ENCODE peak calls at places on chromosomes 6 and 20, in four cellular contexts. One of them, this sample, is unnamed.

GRCh38 chr6:152746172-152746553 is 4.4 kb upstream of the VIP start:
- DNase-seq in A549: peak; percentile 7
- DNase-seq in CD4-positive, alpha-beta T cell: no peak
- DNase-seq in NCI-H187 treated with DMSO at 0.1 percent for 48 hours: no peak
- DNase-seq in this sample: no peak

GRCh38 chr6:9126845-9127560 is 691.7 kb upstream of the SLC35B3 start:
- DNase-seq in A549: peak; percentile 15
- DNase-seq in CD4-positive, alpha-beta T cell: no peak
- DNase-seq in NCI-H187 treated with DMSO at 0.1 percent for 48 hours: no peak
- DNase-seq in this sample: no peak

GRCh38 chr6:170052991-170053821 is 237.7 kb downstream of the DLL1 start:
- DNase-seq in A549: no peak
- DNase-seq in CD4-positive, alpha-beta T cell: no peak
- DNase-seq in NCI-H187 treated with DMSO at 0.1 percent for 48 hours: no peak
- DNase-seq in this sample: no peak

GRCh38 chr6:69878795-69879194 is 12.4 kb downstream of the COL19A1 start:
- DNase-seq in A549: no peak
- DNase-seq in CD4-positive, alpha-beta T cell: no peak
- DNase-seq in NCI-H187 treated with DMSO at 0.1 percent for 48 hours: no peak
- DNase-seq in this sample: no peak

GRCh38 chr20:62914970-62915457 is 11.3 kb downstream of the DIDO1 start:
- DNase-seq in A549: peak; percentile 63
- DNase-seq in CD4-positive, alpha-beta T cell: no peak
- DNase-seq in NCI-H187 treated with DMSO at 0.1 percent for 48 hours: peak; percentile 13
- DNase-seq in this sample: peak; percentile 85

GRCh38 chr20:478010-478948 is 15.9 kb upstream of the TBC1D20 start:
- DNase-seq in A549: no peak
- DNase-seq in CD4-positive, alpha-beta T cell: no peak
- DNase-seq in NCI-H187 treated with DMSO at 0.1 percent for 48 hours: no peak
- DNase-seq in this sample: no peak

GRCh38 chr20:10982692-10983091 is 308.9 kb upstream of the JAG1 start:
- DNase-seq in A549: peak; percentile 28
- DNase-seq in CD4-positive, alpha-beta T cell: no peak
- DNase-seq in NCI-H187 treated with DMSO at 0.1 percent for 48 hours: no peak
- DNase-seq in this sample: no peak

GRCh38 chr20:56974499-56975250 is 291.8 kb downstream of the BMP7 start:
- DNase-seq in A549: peak; percentile 64
- DNase-seq in CD4-positive, alpha-beta T cell: no peak
- DNase-seq in NCI-H187 treated with DMSO at 0.1 percent for 48 hours: no peak
- DNase-seq in this sample: peak; percentile 77

GRCh38 chr6:7526755-7527154 is 14.7 kb upstream of the DSP start:
- DNase-seq in A549: no peak
- DNase-seq in CD4-positive, alpha-beta T cell: no peak
- DNase-seq in NCI-H187 treated with DMSO at 0.1 percent for 48 hours: no peak
- DNase-seq in this sample: peak; percentile 56

GRCh38 chr6:26363882-26364825 is 844 bp upstream of the BTN3A2 start:
- DNase-seq in A549: no peak
- DNase-seq in CD4-positive, alpha-beta T cell: no peak
- DNase-seq in NCI-H187 treated with DMSO at 0.1 percent for 48 hours: no peak
- DNase-seq in this sample: no peak

GRCh38 chr6:44733146-44733545 is 345.6 kb downstream of the CDC5L start:
- DNase-seq in A549: no peak
- DNase-seq in CD4-positive, alpha-beta T cell: no peak
- DNase-seq in NCI-H187 treated with DMSO at 0.1 percent for 48 hours: no peak
- DNase-seq in this sample: no peak

GRCh38 chr6:112563368-112563767 is 216.2 kb downstream of the RFPL4B start:
- DNase-seq in A549: no peak
- DNase-seq in CD4-positive, alpha-beta T cell: no peak
- DNase-seq in NCI-H187 treated with DMSO at 0.1 percent for 48 hours: no peak
- DNase-seq in this sample: peak; percentile 35

GRCh38 chr20:22374678-22375590 is 209.4 kb downstream of the FOXA2 start:
- DNase-seq in A549: no peak
- DNase-seq in CD4-positive, alpha-beta T cell: no peak
- DNase-seq in NCI-H187 treated with DMSO at 0.1 percent for 48 hours: no peak
- DNase-seq in this sample: no peak